ENCODE peak calls at places on chromosomes 12 and 14, in ten cellular contexts. T, V, F, Y, N, M, A, I, R and E are unnamed samples.

GRCh38 chr12:71440393-71441349 is 1.1 kb downstream of the LGR5 start:
- DNase-seq in T (no peak), V (no peak), F (no peak), Y (no peak), N (no peak), M (no peak), A (no peak), I (no peak), R (no peak), E (no peak)

GRCh38 chr14:100092832-100093231 is 27.6 kb downstream of the EVL start:
- DNase-seq in T (no peak), V (no peak), F (no peak), Y (no peak), N (no peak), M (no peak), A (no peak), I (no peak), R (no peak), E (no peak)

GRCh38 chr12:103785243-103786031 is 55.6 kb downstream of the NT5DC3 start:
- DNase-seq in T (no peak), V (no peak), F (no peak), Y (no peak), N (peak; percentile 14), M (no peak), A (no peak), I (no peak), R (no peak), E (no peak)

GRCh38 chr12:41286426-41286825 is 98.3 kb downstream of the PDZRN4 start:
- DNase-seq in T (no peak), V (no peak), F (no peak), Y (no peak), N (no peak), M (no peak), A (no peak), I (no peak), R (no peak), E (no peak)

GRCh38 chr12:123860369-123860768 is 98.3 kb downstream of the DNAH10 start:
- DNase-seq in T (no peak), V (no peak), F (no peak), Y (no peak), N (no peak), M (no peak), A (no peak), I (no peak), R (no peak), E (no peak)

GRCh38 chr12:21296751-21297406 is 37.8 kb downstream of the SLCO1A2 start:
- DNase-seq in T (peak; percentile 16), V (no peak), F (no peak), Y (no peak), N (no peak), M (no peak), A (peak; percentile 2), I (no peak), R (no peak), E (no peak)

GRCh38 chr12:62191747-62192485 is 68.3 kb upstream of the USP15 start:
- DNase-seq in T (no peak), V (no peak), F (no peak), Y (no peak), N (peak; percentile 56), M (peak; percentile 13), A (peak; percentile 3), I (no peak), R (peak; percentile 63), E (no peak)

GRCh38 chr12:7112041-7112440 is 3.0 kb upstream of the C1RL start:
- DNase-seq in T (no peak), V (no peak), F (no peak), Y (no peak), N (peak; percentile 64), M (no peak), A (no peak), I (no peak), R (peak; percentile 43), E (no peak)

GRCh38 chr14:76644875-76645518 is 116.3 kb upstream of the VASH1 start:
- DNase-seq in T (peak; percentile 58), V (peak; percentile 13), F (peak; percentile 27), Y (no peak), N (peak; percentile 58), M (no peak), A (peak; percentile 30), I (no peak), R (no peak), E (no peak)

GRCh38 chr14:32397871-32398640 is 69.0 kb downstream of the AKAP6 start:
- DNase-seq in T (no peak), V (no peak), F (no peak), Y (no peak), N (no peak), M (no peak), A (no peak), I (no peak), R (no peak), E (no peak)

GRCh38 chr14:103613517-103613916 is 15.5 kb upstream of the KLC1 start:
- DNase-seq in T (no peak), V (no peak), F (no peak), Y (no peak), N (no peak), M (no peak), A (no peak), I (no peak), R (no peak), E (no peak)

GRCh38 chr12:8465597-8465996 is 9.8 kb downstream of the CLEC6A start:
- DNase-seq in T (no peak), V (no peak), F (no peak), Y (no peak), N (no peak), M (no peak), A (no peak), I (no peak), R (no peak), E (no peak)

GRCh38 chr14:61211476-61212262 is 69.5 kb downstream of the TMEM30B start:
- DNase-seq in T (no peak), V (no peak), F (no peak), Y (no peak), N (no peak), M (no peak), A (no peak), I (no peak), R (no peak), E (no peak)

GRCh38 chr14:56423591-56423991 is 156.0 kb upstream of the TMEM260 start:
- DNase-seq in T (no peak), V (peak; percentile 18), F (no peak), Y (no peak), N (no peak), M (no peak), A (no peak), I (no peak), R (no peak), E (no peak)

GRCh38 chr14:42222924-42223471 is 616.3 kb downstream of the LRFN5 start:
- DNase-seq in T (no peak), V (no peak), F (no peak), Y (no peak), N (no peak), M (no peak), A (peak; percentile 59), I (peak; percentile 25), R (no peak), E (no peak)

GRCh38 chr12:34097213-34097612 is 74.9 kb downstream of the ALG10 start:
- DNase-seq in T (no peak), V (no peak), F (no peak), Y (no peak), N (no peak), M (no peak), A (no peak), I (no peak), R (no peak), E (no peak)

GRCh38 chr14:64755661-64756265 is 51.5 kb downstream of the PLEKHG3 start:
- DNase-seq in T (no peak), V (no peak), F (no peak), Y (no peak), N (no peak), M (no peak), A (no peak), I (no peak), R (no peak), E (no peak)

GRCh38 chr12:102740157-102741032 is 176.6 kb downstream of the PAH start:
- DNase-seq in T (peak; percentile 12), V (no peak), F (peak; percentile 13), Y (no peak), N (no peak), M (no peak), A (no peak), I (no peak), R (no peak), E (no peak)

GRCh38 chr12:111442301-111443045 is 36.8 kb downstream of the SH2B3 start:
- DNase-seq in T (no peak), V (no peak), F (no peak), Y (no peak), N (peak; percentile 66), M (no peak), A (no peak), I (no peak), R (peak; percentile 59), E (no peak)

GRCh38 chr12:51865470-51865745 is 16.9 kb upstream of the FIGNL2 start:
- DNase-seq in T (no peak), V (no peak), F (no peak), Y (no peak), N (no peak), M (no peak), A (no peak), I (no peak), R (no peak), E (no peak)
- H3K4me1 ChIP-seq in T (no peaks in the 10 kb centered on the region), V (peaks cover 10% of the 10 kb centered on the region), F (no peaks in the 10 kb centered on the region), Y (no peaks in the 10 kb centered on the region), N (peaks cover 25% of the 10 kb centered on the region), M (peaks cover 21% of the 10 kb centered on the region), A (peaks cover 25% of the 10 kb centered on the region), I (peaks cover 17% of the 10 kb centered on the region), R (peaks cover 27% of the 10 kb centered on the region), E (peaks cover 22% of the 10 kb centered on the region)

GRCh38 chr12:122126713-122127597 is 47.1 kb downstream of the IL31 start:
- DNase-seq in T (peak; percentile 58), V (no peak), F (no peak), Y (no peak), N (no peak), M (no peak), A (peak; percentile 42), I (no peak), R (no peak), E (no peak)
- TF ChIP-seq POLR2A in T (no peak), V (no peak), F (no peak), Y (no peak), N (no peak), M (no peak), A (no peak), I (no peak), R (no peak), E (no peak)

GRCh38 chr14:102316746-102317563 is 2.6 kb upstream of the ZNF839 start:
- DNase-seq in T (peak; percentile 86), V (peak; percentile 94), F (peak; percentile 86), Y (peak; percentile 93), N (peak; percentile 97), M (peak; percentile 92), A (peak; percentile 92), I (peak; percentile 88), R (peak; percentile 97), E (peak; percentile 99)
- H3K4me1 ChIP-seq in T (peaks cover 36% of the 10 kb centered on the region), V (peaks cover 9% of the 10 kb centered on the region), F (peaks cover 37% of the 10 kb centered on the region), Y (peaks cover 7% of the 10 kb centered on the region), N (peaks cover 51% of the 10 kb centered on the region), M (peaks cover 4% of the 10 kb centered on the region), A (peaks cover 38% of the 10 kb centered on the region), I (peaks cover 9% of the 10 kb centered on the region), R (peaks cover 54% of the 10 kb centered on the region), E (peaks cover 72% of the 10 kb centered on the region)

DNA sequence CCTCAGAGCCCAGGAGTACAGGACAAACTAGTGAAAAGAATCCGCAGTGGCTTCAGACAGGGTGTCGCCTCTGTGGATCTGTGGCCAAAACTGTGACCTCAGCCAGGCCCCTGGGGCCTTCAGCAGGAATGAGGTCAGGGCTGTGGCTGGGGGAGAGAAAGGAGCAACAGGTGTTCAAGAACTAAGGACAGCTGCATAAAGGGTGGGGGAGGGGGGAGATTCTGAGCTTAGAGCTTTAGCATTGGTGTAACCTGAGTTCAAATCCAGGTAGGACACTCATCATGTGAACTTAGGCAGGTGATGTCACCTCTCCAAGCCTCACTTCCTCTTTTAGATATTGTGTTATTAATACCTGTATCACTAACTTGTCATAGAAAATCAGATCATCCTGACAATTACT is 40.9 kb upstream of the CORO1C start:
- DNase-seq in T (no peak), V (no peak), F (no peak), Y (peak; percentile 44), N (no peak), M (no peak), A (no peak), I (no peak), R (no peak), E (no peak)
- TF ChIP-seq POLR2A in T (no peak), V (no peak), F (no peak), Y (no peak), N (no peak), M (no peak), A (no peak), I (no peak), R (no peak), E (no peak)